ENCODE peak calls at places on chromosomes 6 and 20, in nine cellular contexts. One of them, this sample, is unnamed.

GRCh38 chr6:36373368-36374009 is 14.0 kb downstream of the ETV7 start:
- DNase-seq in ovary: no peak
- DNase-seq in GM13977: no peak
- DNase-seq in pancreas: no peak
- DNase-seq in cardiac fibroblast: no peak
- DNase-seq in A549: no peak
- DNase-seq in lower leg skin: no peak
- DNase-seq in testis: peak
- DNase-seq in IMR-90: no peak
- DNase-seq in this sample: no peak

GRCh38 chr20:47576516-47577033 is 74.9 kb downstream of the NCOA3 start:
- DNase-seq in A549: peak
- DNase-seq in GM13977: peak
- DNase-seq in ovary: peak
- DNase-seq in testis: peak
- DNase-seq in pancreas: peak
- DNase-seq in cardiac fibroblast: peak
- DNase-seq in IMR-90: peak
- DNase-seq in lower leg skin: no peak
- DNase-seq in this sample: peak

GRCh38 chr6:34462561-34462971 is 3.3 kb upstream of the PACSIN1 start:
- DNase-seq in cardiac fibroblast: peak
- DNase-seq in pancreas: no peak
- DNase-seq in testis: no peak
- DNase-seq in A549: peak
- DNase-seq in lower leg skin: no peak
- DNase-seq in IMR-90: no peak
- DNase-seq in GM13977: no peak
- DNase-seq in ovary: no peak
- DNase-seq in this sample: peak

GRCh38 chr20:63896136-63896890 is 1.4 kb downstream of the DNAJC5 start:
- DNase-seq in lower leg skin: no peak
- DNase-seq in cardiac fibroblast: peak
- DNase-seq in GM13977: peak
- DNase-seq in testis: peak
- DNase-seq in pancreas: peak
- DNase-seq in ovary: no peak
- DNase-seq in IMR-90: peak
- DNase-seq in A549: no peak
- DNase-seq in this sample: peak

GRCh38 chr20:38168791-38169589 is 3.9 kb upstream of the TGM2 start:
- DNase-seq in ovary: no peak
- DNase-seq in pancreas: no peak
- DNase-seq in A549: peak
- DNase-seq in IMR-90: no peak
- DNase-seq in cardiac fibroblast: no peak
- DNase-seq in GM13977: no peak
- DNase-seq in lower leg skin: no peak
- DNase-seq in testis: no peak
- DNase-seq in this sample: no peak

GRCh38 chr6:130018830-130019795 is 732 bp downstream of the L3MBTL3 start:
- DNase-seq in pancreas: peak
- DNase-seq in A549: peak
- DNase-seq in IMR-90: peak
- DNase-seq in GM13977: peak
- DNase-seq in testis: peak
- DNase-seq in ovary: peak
- DNase-seq in cardiac fibroblast: peak
- DNase-seq in lower leg skin: peak
- DNase-seq in this sample: peak

GRCh38 chr6:170122676-170123075 is 168.2 kb downstream of the DLL1 start:
- DNase-seq in pancreas: no peak
- DNase-seq in cardiac fibroblast: peak
- DNase-seq in GM13977: no peak
- DNase-seq in lower leg skin: peak
- DNase-seq in testis: no peak
- DNase-seq in ovary: no peak
- DNase-seq in A549: no peak
- DNase-seq in IMR-90: no peak
- DNase-seq in this sample: no peak

GRCh38 chr6:18976091-18976490 is 588.9 kb downstream of the RNF144B start:
- DNase-seq in lower leg skin: no peak
- DNase-seq in A549: no peak
- DNase-seq in ovary: no peak
- DNase-seq in IMR-90: no peak
- DNase-seq in cardiac fibroblast: no peak
- DNase-seq in GM13977: no peak
- DNase-seq in pancreas: no peak
- DNase-seq in testis: no peak
- DNase-seq in this sample: no peak

GRCh38 chr6:29425075-29425474 is 10.3 kb downstream of the OR12D1 start:
- DNase-seq in pancreas: no peak
- DNase-seq in lower leg skin: no peak
- DNase-seq in testis: no peak
- DNase-seq in IMR-90: no peak
- DNase-seq in ovary: no peak
- DNase-seq in cardiac fibroblast: no peak
- DNase-seq in GM13977: no peak
- DNase-seq in A549: no peak
- DNase-seq in this sample: no peak

GRCh38 chr6:10441004-10441654 is 26.3 kb upstream of the TFAP2A start:
- DNase-seq in IMR-90: peak
- DNase-seq in testis: no peak
- DNase-seq in pancreas: no peak
- DNase-seq in ovary: no peak
- DNase-seq in A549: peak
- DNase-seq in cardiac fibroblast: peak
- DNase-seq in GM13977: no peak
- DNase-seq in lower leg skin: no peak
- DNase-seq in this sample: peak

GRCh38 chr6:116304538-116305097 is 24.9 kb upstream of the TSPYL1 start:
- DNase-seq in ovary: no peak
- DNase-seq in lower leg skin: no peak
- DNase-seq in cardiac fibroblast: no peak
- DNase-seq in A549: no peak
- DNase-seq in pancreas: no peak
- DNase-seq in testis: no peak
- DNase-seq in GM13977: no peak
- DNase-seq in IMR-90: no peak
- DNase-seq in this sample: no peak

GRCh38 chr6:17574871-17575560 is 25.1 kb upstream of the FAM8A1 start:
- DNase-seq in testis: no peak
- DNase-seq in lower leg skin: no peak
- DNase-seq in A549: no peak
- DNase-seq in ovary: no peak
- DNase-seq in pancreas: no peak
- DNase-seq in IMR-90: peak
- DNase-seq in cardiac fibroblast: peak
- DNase-seq in GM13977: no peak
- DNase-seq in this sample: no peak

GRCh38 chr20:53070714-53071392 is 98.7 kb downstream of the TSHZ2 start:
- DNase-seq in ovary: no peak
- DNase-seq in pancreas: no peak
- DNase-seq in cardiac fibroblast: no peak
- DNase-seq in testis: no peak
- DNase-seq in GM13977: no peak
- DNase-seq in lower leg skin: no peak
- DNase-seq in A549: no peak
- DNase-seq in IMR-90: no peak
- DNase-seq in this sample: no peak

GRCh38 chr6:3427740-3428085 is 29.1 kb downstream of the SLC22A23 start:
- DNase-seq in lower leg skin: peak
- DNase-seq in ovary: no peak
- DNase-seq in A549: no peak
- DNase-seq in pancreas: peak
- DNase-seq in IMR-90: no peak
- DNase-seq in GM13977: no peak
- DNase-seq in testis: no peak
- DNase-seq in cardiac fibroblast: peak
- DNase-seq in this sample: no peak

GRCh38 chr6:148423133-148423532 is 80.5 kb downstream of the SASH1 start:
- DNase-seq in ovary: no peak
- DNase-seq in lower leg skin: no peak
- DNase-seq in GM13977: no peak
- DNase-seq in cardiac fibroblast: no peak
- DNase-seq in A549: no peak
- DNase-seq in pancreas: no peak
- DNase-seq in IMR-90: peak
- DNase-seq in testis: no peak
- DNase-seq in this sample: no peak

GRCh38 chr6:43391448-43392031 is 22.1 kb upstream of the ZNF318 start:
- DNase-seq in A549: no peak
- DNase-seq in ovary: no peak
- DNase-seq in GM13977: no peak
- DNase-seq in cardiac fibroblast: no peak
- DNase-seq in pancreas: no peak
- DNase-seq in testis: no peak
- DNase-seq in lower leg skin: no peak
- DNase-seq in IMR-90: no peak
- DNase-seq in this sample: no peak
- TF ChIP-seq CTCF in A549: no peak
- TF ChIP-seq CTCF in ovary: no peak
- TF ChIP-seq CTCF in GM13977: no peak
- TF ChIP-seq CTCF in cardiac fibroblast: no peak
- TF ChIP-seq CTCF in pancreas: no peak
- TF ChIP-seq CTCF in testis: no peak
- TF ChIP-seq CTCF in lower leg skin: no peak
- TF ChIP-seq CTCF in IMR-90: no peak
- TF ChIP-seq CTCF in this sample: no peak

GRCh38 chr6:5115168-5115567 is 30.0 kb downstream of the PPP1R3G start:
- DNase-seq in ovary: no peak
- DNase-seq in A549: peak
- DNase-seq in pancreas: no peak
- DNase-seq in cardiac fibroblast: peak
- DNase-seq in GM13977: no peak
- DNase-seq in lower leg skin: peak
- DNase-seq in testis: no peak
- DNase-seq in IMR-90: peak
- DNase-seq in this sample: no peak
- TF ChIP-seq CTCF in ovary: no peak
- TF ChIP-seq CTCF in A549: peak
- TF ChIP-seq CTCF in pancreas: no peak
- TF ChIP-seq CTCF in cardiac fibroblast: peak
- TF ChIP-seq CTCF in GM13977: no peak
- TF ChIP-seq CTCF in lower leg skin: no peak
- TF ChIP-seq CTCF in testis: no peak
- TF ChIP-seq CTCF in IMR-90: peak
- TF ChIP-seq CTCF in this sample: no peak

GRCh38 chr20:1312308-1312707 is 16.6 kb downstream of the SDCBP2 start:
- DNase-seq in testis: no peak
- DNase-seq in pancreas: no peak
- DNase-seq in GM13977: no peak
- DNase-seq in ovary: no peak
- DNase-seq in cardiac fibroblast: no peak
- DNase-seq in A549: no peak
- DNase-seq in lower leg skin: no peak
- DNase-seq in IMR-90: no peak
- DNase-seq in this sample: no peak

GRCh38 chr20:1309439-1309847 is 19.5 kb downstream of the SDCBP2 start:
- DNase-seq in testis: no peak
- DNase-seq in A549: no peak
- DNase-seq in pancreas: no peak
- DNase-seq in cardiac fibroblast: no peak
- DNase-seq in GM13977: no peak
- DNase-seq in IMR-90: no peak
- DNase-seq in ovary: no peak
- DNase-seq in lower leg skin: no peak
- DNase-seq in this sample: no peak

GRCh38 chr20:1308702-1309095 is 20.2 kb downstream of the SDCBP2 start:
- DNase-seq in ovary: no peak
- DNase-seq in testis: no peak
- DNase-seq in IMR-90: no peak
- DNase-seq in pancreas: no peak
- DNase-seq in A549: no peak
- DNase-seq in lower leg skin: no peak
- DNase-seq in cardiac fibroblast: no peak
- DNase-seq in GM13977: no peak
- DNase-seq in this sample: no peak

GRCh38 chr20:1310087-1310486 is 18.9 kb downstream of the SDCBP2 start:
- DNase-seq in testis: no peak
- DNase-seq in cardiac fibroblast: no peak
- DNase-seq in pancreas: no peak
- DNase-seq in A549: no peak
- DNase-seq in IMR-90: no peak
- DNase-seq in lower leg skin: no peak
- DNase-seq in ovary: no peak
- DNase-seq in GM13977: no peak
- DNase-seq in this sample: no peak

GRCh38 chr20:1310506-1311190 is 18.3 kb downstream of the SDCBP2 start:
- DNase-seq in GM13977: no peak
- DNase-seq in cardiac fibroblast: no peak
- DNase-seq in testis: no peak
- DNase-seq in IMR-90: no peak
- DNase-seq in ovary: no peak
- DNase-seq in lower leg skin: no peak
- DNase-seq in A549: no peak
- DNase-seq in pancreas: no peak
- DNase-seq in this sample: no peak
- TF ChIP-seq CTCF in GM13977: no peak
- TF ChIP-seq CTCF in cardiac fibroblast: no peak
- TF ChIP-seq CTCF in testis: no peak
- TF ChIP-seq CTCF in IMR-90: no peak
- TF ChIP-seq CTCF in ovary: no peak
- TF ChIP-seq CTCF in lower leg skin: no peak
- TF ChIP-seq CTCF in A549: no peak
- TF ChIP-seq CTCF in pancreas: no peak
- TF ChIP-seq CTCF in this sample: no peak

GRCh38 chr6:90222008-90222407 is 74.6 kb downstream of the BACH2 start:
- DNase-seq in GM13977: no peak
- DNase-seq in testis: no peak
- DNase-seq in cardiac fibroblast: no peak
- DNase-seq in IMR-90: no peak
- DNase-seq in A549: no peak
- DNase-seq in lower leg skin: no peak
- DNase-seq in pancreas: no peak
- DNase-seq in ovary: no peak
- DNase-seq in this sample: no peak
- TF ChIP-seq CTCF in GM13977: no peak
- TF ChIP-seq CTCF in testis: no peak
- TF ChIP-seq CTCF in cardiac fibroblast: no peak
- TF ChIP-seq CTCF in IMR-90: no peak
- TF ChIP-seq CTCF in A549: no peak
- TF ChIP-seq CTCF in lower leg skin: no peak
- TF ChIP-seq CTCF in pancreas: no peak
- TF ChIP-seq CTCF in ovary: no peak
- TF ChIP-seq CTCF in this sample: no peak

GRCh38 chr6:5979650-5980427 is 26.9 kb downstream of the NRN1 start:
- DNase-seq in GM13977: no peak
- DNase-seq in IMR-90: peak
- DNase-seq in A549: no peak
- DNase-seq in ovary: no peak
- DNase-seq in testis: no peak
- DNase-seq in pancreas: no peak
- DNase-seq in lower leg skin: no peak
- DNase-seq in cardiac fibroblast: no peak
- DNase-seq in this sample: no peak
- TF ChIP-seq CTCF in GM13977: no peak
- TF ChIP-seq CTCF in IMR-90: no peak
- TF ChIP-seq CTCF in A549: no peak
- TF ChIP-seq CTCF in ovary: no peak
- TF ChIP-seq CTCF in testis: no peak
- TF ChIP-seq CTCF in pancreas: no peak
- TF ChIP-seq CTCF in lower leg skin: no peak
- TF ChIP-seq CTCF in cardiac fibroblast: no peak
- TF ChIP-seq CTCF in this sample: no peak